ENCODE peak calls at places on chromosomes 3 and 15, in eight cellular contexts. M is ACHN, L is sciatic nerve, F is globus pallidus, B is NCI-H774, C is M059J, T is iPS-NIHi11, U is GM12865. S is an unnamed sample.

GRCh38 chr3:195762611-195763247 is 42.0 kb downstream of the MUC20 start:
- DNase-seq in M (no peak), L (no peak), F (no peak), B (no peak), C (no peak), T (no peak), U (no peak), S (no peak)

GRCh38 chr3:127431066-127431465 is 143.2 kb upstream of the PRR20G start:
- DNase-seq in M (no peak), L (no peak), F (no peak), B (no peak), C (no peak), T (no peak), U (no peak), S (no peak)

GRCh38 chr3:58009749-58010535 is 1.7 kb downstream of the FLNB start:
- DNase-seq in M (no peak), L (no peak), F (no peak), B (no peak), C (no peak), T (no peak), U (no peak), S (no peak)

GRCh38 chr3:160224256-160224655 is 966 bp upstream of the C3orf80 start:
- DNase-seq in M (no peak), L (no peak), F (no peak), B (no peak), C (no peak), T (no peak), U (no peak), S (no peak)

GRCh38 chr15:52318729-52319500 is 23.3 kb upstream of the MYO5C start:
- DNase-seq in M (no peak), L (no peak), F (no peak), B (no peak), C (peak; percentile 12), T (no peak), U (no peak), S (no peak)

GRCh38 chr15:53115563-53115962 is 325.4 kb upstream of the ONECUT1 start:
- DNase-seq in M (no peak), L (no peak), F (no peak), B (no peak), C (no peak), T (no peak), U (no peak), S (no peak)

GRCh38 chr3:186277268-186277909 is 84.6 kb downstream of the DGKG start:
- DNase-seq in M (peak; percentile 18), L (no peak), F (no peak), B (no peak), C (peak; percentile 42), T (peak; percentile 52), U (no peak), S (no peak)

GRCh38 chr3:69009559-69010410 is 3.7 kb downstream of the EOGT start:
- DNase-seq in M (no peak), L (no peak), F (no peak), B (no peak), C (peak; percentile 24), T (peak; percentile 62), U (no peak), S (peak; percentile 97)

GRCh38 chr15:53716909-53717878 is 42.3 kb downstream of the WDR72 start:
- DNase-seq in M (peak; percentile 34), L (no peak), F (peak; percentile 14), B (peak; percentile 1), C (no peak), T (no peak), U (no peak), S (no peak)

GRCh38 chr3:71579934-71580318 is 3.6 kb downstream of the FOXP1 start:
- DNase-seq in M (peak; percentile 59), L (no peak), F (no peak), B (no peak), C (peak; percentile 71), T (no peak), U (no peak), S (no peak)

GRCh38 chr3:139906441-139906840 is 28.5 kb upstream of the CLSTN2 start:
- DNase-seq in M (peak; percentile 82), L (no peak), F (no peak), B (no peak), C (peak; percentile 98), T (no peak), U (no peak), S (peak; percentile 23)

GRCh38 chr15:47862402-47862801 is 145.1 kb downstream of the SEMA6D start:
- DNase-seq in M (no peak), L (no peak), F (no peak), B (no peak), C (no peak), T (no peak), U (peak; percentile 55), S (no peak)

GRCh38 chr15:52139599-52140462 is 27.3 kb upstream of the BCL2L10 start:
- DNase-seq in M (peak; percentile 58), L (peak; percentile 87), F (peak; percentile 69), B (peak; percentile 25), C (peak; percentile 67), T (peak; percentile 88), U (peak; percentile 87), S (no peak)